ENCODE peak calls at places on chromosomes 12 and 14, in ten cellular contexts. One of them, this sample, is unnamed.

GRCh38 chr14:70254476-70254961 is 65.8 kb upstream of the SLC8A3 start:
- DNase-seq in breast epithelium: peak; percentile 62
- DNase-seq in K562: peak; percentile 8
- DNase-seq in stomach: peak; percentile 86
- DNase-seq in SK-N-SH: peak; percentile 78
- DNase-seq in HL-60: no peak
- DNase-seq in suprapubic skin: no peak
- DNase-seq in vagina: no peak
- DNase-seq in sigmoid colon: no peak
- DNase-seq in transverse colon: peak; percentile 80
- DNase-seq in this sample: peak; percentile 59

GRCh38 chr12:84814664-84815245 is 97.8 kb downstream of the SLC6A15 start:
- DNase-seq in breast epithelium: no peak
- DNase-seq in K562: no peak
- DNase-seq in stomach: no peak
- DNase-seq in SK-N-SH: no peak
- DNase-seq in HL-60: no peak
- DNase-seq in suprapubic skin: no peak
- DNase-seq in vagina: no peak
- DNase-seq in sigmoid colon: no peak
- DNase-seq in transverse colon: no peak
- DNase-seq in this sample: no peak

GRCh38 chr12:90515199-90516175 is 439.5 kb downstream of the CCER1 start:
- DNase-seq in breast epithelium: no peak
- DNase-seq in K562: no peak
- DNase-seq in stomach: no peak
- DNase-seq in SK-N-SH: no peak
- DNase-seq in HL-60: no peak
- DNase-seq in suprapubic skin: no peak
- DNase-seq in vagina: no peak
- DNase-seq in sigmoid colon: no peak
- DNase-seq in transverse colon: no peak
- DNase-seq in this sample: no peak

GRCh38 chr14:71198681-71199080 is 291.4 kb downstream of the PCNX1 start:
- DNase-seq in breast epithelium: no peak
- DNase-seq in K562: no peak
- DNase-seq in stomach: peak; percentile 35
- DNase-seq in SK-N-SH: no peak
- DNase-seq in HL-60: no peak
- DNase-seq in suprapubic skin: no peak
- DNase-seq in vagina: no peak
- DNase-seq in sigmoid colon: no peak
- DNase-seq in transverse colon: peak; percentile 25
- DNase-seq in this sample: no peak

GRCh38 chr12:62625238-62625637 is 158.6 kb downstream of the MON2 start:
- DNase-seq in breast epithelium: no peak
- DNase-seq in K562: no peak
- DNase-seq in stomach: peak; percentile 40
- DNase-seq in SK-N-SH: no peak
- DNase-seq in HL-60: peak; percentile 86
- DNase-seq in suprapubic skin: no peak
- DNase-seq in vagina: no peak
- DNase-seq in sigmoid colon: no peak
- DNase-seq in transverse colon: no peak
- DNase-seq in this sample: no peak

GRCh38 chr14:72909163-72909562 is 15.3 kb upstream of the DPF3 start:
- DNase-seq in breast epithelium: no peak
- DNase-seq in K562: no peak
- DNase-seq in stomach: no peak
- DNase-seq in SK-N-SH: no peak
- DNase-seq in HL-60: no peak
- DNase-seq in suprapubic skin: no peak
- DNase-seq in vagina: no peak
- DNase-seq in sigmoid colon: no peak
- DNase-seq in transverse colon: no peak
- DNase-seq in this sample: no peak

GRCh38 chr12:85794551-85794950 is 41.7 kb downstream of the RASSF9 start:
- DNase-seq in breast epithelium: no peak
- DNase-seq in K562: no peak
- DNase-seq in stomach: no peak
- DNase-seq in SK-N-SH: no peak
- DNase-seq in HL-60: no peak
- DNase-seq in suprapubic skin: no peak
- DNase-seq in vagina: no peak
- DNase-seq in sigmoid colon: no peak
- DNase-seq in transverse colon: no peak
- DNase-seq in this sample: no peak

GRCh38 chr12:46266869-46267617 is 1.8 kb downstream of the SLC38A1 start:
- DNase-seq in breast epithelium: peak; percentile 72
- DNase-seq in K562: no peak
- DNase-seq in stomach: peak; percentile 70
- DNase-seq in SK-N-SH: peak; percentile 60
- DNase-seq in HL-60: peak; percentile 52
- DNase-seq in suprapubic skin: peak; percentile 78
- DNase-seq in vagina: no peak
- DNase-seq in sigmoid colon: peak; percentile 87
- DNase-seq in transverse colon: peak; percentile 71
- DNase-seq in this sample: peak; percentile 75

GRCh38 chr12:86729798-86730197 is 473.6 kb upstream of the MGAT4C start:
- DNase-seq in breast epithelium: no peak
- DNase-seq in K562: no peak
- DNase-seq in stomach: no peak
- DNase-seq in SK-N-SH: no peak
- DNase-seq in HL-60: no peak
- DNase-seq in suprapubic skin: no peak
- DNase-seq in vagina: no peak
- DNase-seq in sigmoid colon: no peak
- DNase-seq in transverse colon: no peak
- DNase-seq in this sample: no peak

GRCh38 chr12:65609359-65609771 is 214.9 kb upstream of the HMGA2 start:
- DNase-seq in breast epithelium: no peak
- DNase-seq in K562: no peak
- DNase-seq in stomach: no peak
- DNase-seq in SK-N-SH: no peak
- DNase-seq in HL-60: no peak
- DNase-seq in suprapubic skin: no peak
- DNase-seq in vagina: no peak
- DNase-seq in sigmoid colon: no peak
- DNase-seq in transverse colon: no peak
- DNase-seq in this sample: no peak

GRCh38 chr12:122064034-122064777 is 14.3 kb upstream of the MLXIP start:
- DNase-seq in breast epithelium: no peak
- DNase-seq in K562: peak; percentile 96
- DNase-seq in stomach: peak; percentile 64
- DNase-seq in SK-N-SH: peak; percentile 92
- DNase-seq in HL-60: peak; percentile 54
- DNase-seq in suprapubic skin: peak; percentile 88
- DNase-seq in vagina: peak; percentile 95
- DNase-seq in sigmoid colon: peak; percentile 99
- DNase-seq in transverse colon: peak; percentile 88
- DNase-seq in this sample: peak; percentile 97

GRCh38 chr12:2052861-2053674 is at the start of gene CACNA1C:
- DNase-seq in breast epithelium: no peak
- DNase-seq in K562: no peak
- DNase-seq in stomach: peak; percentile 34
- DNase-seq in SK-N-SH: peak; percentile 93
- DNase-seq in HL-60: peak; percentile 26
- DNase-seq in suprapubic skin: no peak
- DNase-seq in vagina: no peak
- DNase-seq in sigmoid colon: peak; percentile 86
- DNase-seq in transverse colon: peak; percentile 46
- DNase-seq in this sample: peak; percentile 71
- H3K27ac ChIP-seq in breast epithelium: peak within 1 kb of the TSS; percentile 85
- H3K27ac ChIP-seq in K562: no peak within 1 kb of the TSS
- H3K27ac ChIP-seq in stomach: peak within 1 kb of the TSS; percentile 92
- H3K27ac ChIP-seq in SK-N-SH: no peak within 1 kb of the TSS
- H3K27ac ChIP-seq in HL-60: no peak within 1 kb of the TSS
- H3K27ac ChIP-seq in suprapubic skin: peak within 1 kb of the TSS; percentile 64
- H3K27ac ChIP-seq in vagina: peak within 1 kb of the TSS; percentile 90
- H3K27ac ChIP-seq in sigmoid colon: peak within 1 kb of the TSS; percentile 97
- H3K27ac ChIP-seq in transverse colon: peak within 1 kb of the TSS; percentile 92
- H3K27ac ChIP-seq in this sample: no peak within 1 kb of the TSS

GRCh38 chr12:49461221-49461620 is 77.6 kb upstream of the KCNH3 start:
- DNase-seq in breast epithelium: no peak
- DNase-seq in K562: no peak
- DNase-seq in stomach: no peak
- DNase-seq in SK-N-SH: no peak
- DNase-seq in HL-60: no peak
- DNase-seq in suprapubic skin: no peak
- DNase-seq in vagina: no peak
- DNase-seq in sigmoid colon: no peak
- DNase-seq in transverse colon: no peak
- DNase-seq in this sample: no peak

GRCh38 chr12:49456280-49456679 is 82.5 kb upstream of the KCNH3 start:
- DNase-seq in breast epithelium: no peak
- DNase-seq in K562: no peak
- DNase-seq in stomach: no peak
- DNase-seq in SK-N-SH: no peak
- DNase-seq in HL-60: no peak
- DNase-seq in suprapubic skin: no peak
- DNase-seq in vagina: no peak
- DNase-seq in sigmoid colon: no peak
- DNase-seq in transverse colon: no peak
- DNase-seq in this sample: no peak

GRCh38 chr12:49451468-49452259 is 84.4 kb downstream of the SPATS2 start:
- DNase-seq in breast epithelium: no peak
- DNase-seq in K562: no peak
- DNase-seq in stomach: no peak
- DNase-seq in SK-N-SH: no peak
- DNase-seq in HL-60: no peak
- DNase-seq in suprapubic skin: no peak
- DNase-seq in vagina: no peak
- DNase-seq in sigmoid colon: no peak
- DNase-seq in transverse colon: no peak
- DNase-seq in this sample: no peak

GRCh38 chr12:49455506-49455905 is 83.3 kb upstream of the KCNH3 start:
- DNase-seq in breast epithelium: no peak
- DNase-seq in K562: no peak
- DNase-seq in stomach: no peak
- DNase-seq in SK-N-SH: no peak
- DNase-seq in HL-60: no peak
- DNase-seq in suprapubic skin: no peak
- DNase-seq in vagina: no peak
- DNase-seq in sigmoid colon: no peak
- DNase-seq in transverse colon: no peak
- DNase-seq in this sample: no peak
- TF ChIP-seq POLR2AphosphoS5 in breast epithelium: no peak
- TF ChIP-seq POLR2AphosphoS5 in K562: no peak
- TF ChIP-seq POLR2AphosphoS5 in stomach: no peak
- TF ChIP-seq POLR2AphosphoS5 in SK-N-SH: no peak
- TF ChIP-seq POLR2AphosphoS5 in HL-60: no peak
- TF ChIP-seq POLR2AphosphoS5 in suprapubic skin: no peak
- TF ChIP-seq POLR2AphosphoS5 in vagina: no peak
- TF ChIP-seq POLR2AphosphoS5 in sigmoid colon: no peak
- TF ChIP-seq POLR2AphosphoS5 in transverse colon: no peak
- TF ChIP-seq POLR2AphosphoS5 in this sample: no peak

GRCh38 chr12:104416160-104416559 is 40.6 kb upstream of the CHST11 start:
- DNase-seq in breast epithelium: no peak
- DNase-seq in K562: no peak
- DNase-seq in stomach: no peak
- DNase-seq in SK-N-SH: no peak
- DNase-seq in HL-60: no peak
- DNase-seq in suprapubic skin: no peak
- DNase-seq in vagina: no peak
- DNase-seq in sigmoid colon: no peak
- DNase-seq in transverse colon: no peak
- DNase-seq in this sample: no peak
- H3K27ac ChIP-seq in breast epithelium: no peak overlapping the region
- H3K27ac ChIP-seq in K562: no peak overlapping the region
- H3K27ac ChIP-seq in stomach: no peak overlapping the region
- H3K27ac ChIP-seq in SK-N-SH: no peak overlapping the region
- H3K27ac ChIP-seq in HL-60: no peak overlapping the region
- H3K27ac ChIP-seq in suprapubic skin: no peak overlapping the region
- H3K27ac ChIP-seq in vagina: no peak overlapping the region
- H3K27ac ChIP-seq in sigmoid colon: no peak overlapping the region
- H3K27ac ChIP-seq in transverse colon: no peak overlapping the region
- H3K27ac ChIP-seq in this sample: no peak overlapping the region

GRCh38 chr14:99684356-99684952 is 356 bp downstream of the CYP46A1 start:
- DNase-seq in breast epithelium: no peak
- DNase-seq in K562: no peak
- DNase-seq in stomach: no peak
- DNase-seq in SK-N-SH: no peak
- DNase-seq in HL-60: no peak
- DNase-seq in suprapubic skin: no peak
- DNase-seq in vagina: peak; percentile 87
- DNase-seq in sigmoid colon: no peak
- DNase-seq in transverse colon: no peak
- DNase-seq in this sample: no peak
- TF ChIP-seq POLR2AphosphoS5 in breast epithelium: no peak
- TF ChIP-seq POLR2AphosphoS5 in K562: no peak
- TF ChIP-seq POLR2AphosphoS5 in stomach: no peak
- TF ChIP-seq POLR2AphosphoS5 in SK-N-SH: no peak
- TF ChIP-seq POLR2AphosphoS5 in HL-60: no peak
- TF ChIP-seq POLR2AphosphoS5 in suprapubic skin: no peak
- TF ChIP-seq POLR2AphosphoS5 in vagina: no peak
- TF ChIP-seq POLR2AphosphoS5 in sigmoid colon: no peak
- TF ChIP-seq POLR2AphosphoS5 in transverse colon: no peak
- TF ChIP-seq POLR2AphosphoS5 in this sample: no peak

DNA sequence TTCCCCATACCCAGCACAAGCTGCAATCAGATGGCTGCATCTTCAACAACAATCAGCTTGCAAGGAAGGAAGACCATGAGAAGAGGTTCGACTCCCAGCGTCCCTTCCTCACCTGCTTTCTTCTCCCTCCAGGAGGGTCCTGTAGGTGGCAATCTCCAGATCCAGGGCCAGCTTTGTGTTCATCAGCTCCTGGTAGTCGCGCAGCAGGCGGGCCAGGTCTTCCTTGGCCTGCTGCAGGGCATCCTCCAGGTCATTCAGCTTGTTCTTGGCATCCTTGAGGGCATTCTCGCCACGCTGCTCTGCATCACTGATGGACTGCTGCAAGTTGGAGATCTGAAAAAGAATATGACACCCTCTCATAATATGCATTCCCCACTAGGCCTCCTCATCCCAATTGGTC is 4.0 kb downstream of the KRT1 start:
- DNase-seq in breast epithelium: peak; percentile 15
- DNase-seq in K562: no peak
- DNase-seq in stomach: no peak
- DNase-seq in SK-N-SH: no peak
- DNase-seq in HL-60: no peak
- DNase-seq in suprapubic skin: no peak
- DNase-seq in vagina: no peak
- DNase-seq in sigmoid colon: no peak
- DNase-seq in transverse colon: no peak
- DNase-seq in this sample: no peak
- H3K27ac ChIP-seq in breast epithelium: no peak overlapping the region
- H3K27ac ChIP-seq in K562: no peak overlapping the region
- H3K27ac ChIP-seq in stomach: no peak overlapping the region
- H3K27ac ChIP-seq in SK-N-SH: no peak overlapping the region
- H3K27ac ChIP-seq in HL-60: no peak overlapping the region
- H3K27ac ChIP-seq in suprapubic skin: no peak overlapping the region
- H3K27ac ChIP-seq in vagina: no peak overlapping the region
- H3K27ac ChIP-seq in sigmoid colon: no peak overlapping the region
- H3K27ac ChIP-seq in transverse colon: no peak overlapping the region
- H3K27ac ChIP-seq in this sample: no peak overlapping the region